ENCODE peak calls at places on chromosome 5, in five cellular contexts. Q is mammary epithelial cell, Z is activated B cell treated with CpG ODN at 0.5 μM for 24 hours, T is heart right ventricle, X is heart left ventricle. I is an unnamed sample.

GRCh38 chr5:132871885-132872284 is 1.6 kb upstream of the LEAP2 start:
- DNase-seq in X (no peak), Q (no peak), Z (no peak), T (no peak), I (no peak)

GRCh38 chr5:76367623-76368366 is 35.3 kb upstream of the IQGAP2 start:
- DNase-seq in T (no peak), X (no peak), Q (peak), Z (no peak), I (no peak)

GRCh38 chr5:159660401-159660800 is 255.9 kb upstream of the ADRA1B start:
- DNase-seq in T (no peak), Q (peak), Z (no peak), X (no peak), I (no peak)

GRCh38 chr5:132850066-132850465 is 16.2 kb downstream of the GDF9 start:
- DNase-seq in X (no peak), Q (no peak), T (no peak), Z (no peak), I (no peak)

GRCh38 chr5:170357853-170358497 is 31.2 kb downstream of the KCNMB1 start:
- DNase-seq in T (peak), Q (no peak), Z (no peak), X (peak), I (no peak)

GRCh38 chr5:34656700-34657549 is 797 bp downstream of the RAI14 start:
- DNase-seq in X (peak), T (peak), Q (peak), Z (no peak), I (no peak)

GRCh38 chr5:2603176-2603575 is 148.3 kb downstream of the IRX2 start:
- DNase-seq in X (no peak), Q (no peak), T (no peak), Z (no peak), I (no peak)

GRCh38 chr5:93249651-93250289 is 331.2 kb downstream of the NR2F1-AS1 start:
- DNase-seq in T (no peak), Z (no peak), Q (peak), X (no peak), I (no peak)

GRCh38 chr5:138874771-138875628 is at the start of gene LRRTM2:
- DNase-seq in X (no peak), Q (peak), Z (no peak), T (no peak), I (peak)

GRCh38 chr5:59798862-59799667 is 94.5 kb downstream of the PDE4D start:
- DNase-seq in Z (no peak), Q (peak), X (peak), T (no peak), I (no peak)

GRCh38 chr5:56301041-56301440 is 67.9 kb upstream of the ANKRD55 start:
- DNase-seq in Z (no peak), Q (peak), T (no peak), X (no peak), I (no peak)

GRCh38 chr5:40681351-40682311 is 1.9 kb downstream of the PTGER4 start:
- DNase-seq in Z (peak), Q (no peak), X (peak), T (peak), I (no peak)

GRCh38 chr5:89283758-89284493 is 400.9 kb upstream of the MEF2C start:
- DNase-seq in Z (no peak), T (no peak), Q (no peak), X (no peak), I (no peak)
- TF ChIP-seq CTCF in Z (no peak), T (no peak), Q (no peak), X (no peak), I (no peak)

GRCh38 chr5:172186114-172186695 is 1.8 kb downstream of the STK10 start:
- DNase-seq in Q (no peak), Z (no peak), T (no peak), X (no peak), I (no peak)

GRCh38 chr5:172189693-172190296 is 1.8 kb upstream of the STK10 start:
- DNase-seq in Q (no peak), Z (no peak), X (no peak), T (no peak), I (no peak)

GRCh38 chr5:172187118-172188032 is 649 bp downstream of the STK10 start:
- DNase-seq in X (peak), T (peak), Q (peak), Z (peak), I (peak)

GRCh38 chr5:172188033-172188892 is at the start of gene STK10:
- DNase-seq in Q (peak), X (peak), T (peak), Z (peak), I (peak)

DNA sequence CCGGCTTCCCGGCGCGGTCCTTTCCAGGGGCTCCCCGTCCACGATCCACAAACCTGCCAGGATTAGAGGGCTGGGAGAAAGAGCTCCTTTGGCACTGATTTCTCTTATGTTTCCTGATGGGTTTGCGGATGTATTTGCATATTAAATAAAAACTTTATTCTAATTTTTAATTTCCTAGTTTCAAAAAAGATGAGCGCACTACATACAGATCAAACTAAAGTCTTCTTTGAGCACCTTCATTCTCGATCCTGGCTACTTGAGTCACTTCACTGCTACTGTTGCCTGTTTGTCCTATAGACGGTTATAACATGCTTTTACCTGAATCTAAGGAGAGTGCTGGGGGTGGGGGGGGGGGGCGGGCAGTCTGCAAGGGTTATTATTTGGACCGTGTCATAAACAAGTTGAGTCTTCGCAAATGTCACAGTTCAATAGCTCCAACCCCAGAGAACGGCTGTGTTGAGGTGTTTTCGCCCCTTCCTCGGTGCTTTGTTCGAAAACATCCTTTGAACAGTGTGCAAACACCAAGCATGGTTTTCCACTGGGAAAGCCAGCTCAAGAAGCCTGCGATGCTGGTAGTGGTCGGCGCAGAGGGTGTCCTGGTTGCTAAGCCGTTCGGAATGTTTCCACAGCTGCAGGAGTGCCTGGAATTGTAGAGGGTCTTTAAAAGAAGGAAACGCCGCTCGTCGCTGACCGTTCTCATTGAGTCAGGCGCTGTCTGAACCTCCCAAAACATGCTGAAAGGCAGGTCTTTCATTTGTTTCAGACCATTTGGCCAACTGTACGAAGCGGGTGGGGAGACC is 1.1 kb upstream of the STK10 start:
- DNase-seq in Q (no peak), Z (no peak), T (no peak), X (no peak), I (no peak)
- TF ChIP-seq CTCF in Q (no peak), Z (no peak), T (no peak), X (no peak), I (no peak)

GRCh38 chr5:133888625-133888991 is 79.8 kb downstream of the C5orf15 start:
- DNase-seq in X (no peak), Q (no peak), T (no peak), Z (no peak), I (no peak)

GRCh38 chr5:133890776-133891280 is 77.6 kb downstream of the C5orf15 start:
- DNase-seq in T (no peak), Q (no peak), Z (no peak), X (no peak), I (no peak)

GRCh38 chr5:133889271-133889905 is 79.0 kb downstream of the C5orf15 start:
- DNase-seq in T (no peak), Q (no peak), X (no peak), Z (no peak), I (no peak)

GRCh38 chr5:133891390-133891789 is 77.0 kb downstream of the C5orf15 start:
- DNase-seq in Z (no peak), X (no peak), T (no peak), Q (no peak), I (no peak)

DNA sequence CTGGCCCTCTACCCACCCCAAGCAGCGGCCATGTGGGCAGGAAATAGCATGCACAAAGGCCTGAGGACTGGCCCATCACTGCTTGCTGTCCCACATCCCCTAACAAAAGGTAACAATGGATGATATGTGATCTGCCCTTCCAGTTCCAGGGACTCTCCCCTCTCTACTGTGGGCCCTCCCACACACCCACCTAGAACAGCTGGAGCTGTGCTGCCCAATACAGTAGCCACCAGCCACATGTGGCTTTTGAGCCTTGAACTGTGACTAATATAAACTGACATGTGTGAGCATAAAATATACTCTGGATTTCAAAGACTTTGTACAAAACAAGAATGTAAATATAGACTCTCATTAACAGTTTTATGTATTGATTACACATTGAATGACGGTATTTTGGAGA is 78.1 kb downstream of the C5orf15 start:
- DNase-seq in Q (no peak), X (no peak), T (no peak), Z (no peak), I (no peak)
- TF ChIP-seq CTCF in Q (no peak), X (no peak), T (no peak), Z (no peak), I (no peak)

GRCh38 chr5:157294692-157295091 is 28.8 kb downstream of the CYFIP2 start:
- DNase-seq in Z (no peak), Q (no peak), X (no peak), T (no peak), I (no peak)
- TF ChIP-seq CTCF in Z (no peak), Q (no peak), X (no peak), T (no peak), I (no peak)

I was measured in AG04449.